ENCODE peak calls at places on chromosomes 5 and 9, in six cellular contexts. V, I, F, Z, T and M are unnamed samples.

GRCh38 chr5:122151640-122152039 is 22.3 kb downstream of the ZNF474 start:
- DNase-seq in V (no peak), I (peak), F (no peak), Z (no peak), T (no peak), M (no peak)

GRCh38 chr5:128216860-128217531 is 133.4 kb downstream of the SLC12A2 start:
- DNase-seq in V (no peak), I (peak), F (no peak), Z (no peak), T (no peak), M (no peak)

GRCh38 chr5:139745121-139745799 is 50.3 kb upstream of the PSD2 start:
- DNase-seq in V (no peak), I (peak), F (peak), Z (no peak), T (no peak), M (no peak)

GRCh38 chr5:160463775-160464465 is 42.3 kb downstream of the PTTG1 start:
- DNase-seq in V (peak), I (peak), F (no peak), Z (peak), T (no peak), M (no peak)

GRCh38 chr5:163880307-163880706 is 374.9 kb downstream of the MAT2B start:
- DNase-seq in V (no peak), I (peak), F (no peak), Z (no peak), T (no peak), M (no peak)

GRCh38 chr5:172438304-172438652 is 16.0 kb downstream of the SH3PXD2B start:
- DNase-seq in V (no peak), I (no peak), F (no peak), Z (no peak), T (no peak), M (no peak)

GRCh38 chr9:1267141-1267570 is 217.0 kb downstream of the DMRT2 start:
- DNase-seq in V (no peak), I (no peak), F (no peak), Z (no peak), T (no peak), M (no peak)

GRCh38 chr9:96556701-96557461 is 62.8 kb downstream of the CDC14B start:
- DNase-seq in V (no peak), I (no peak), F (no peak), Z (no peak), T (no peak), M (no peak)

GRCh38 chr5:149886060-149886459 is 58.5 kb downstream of the PDE6A start:
- DNase-seq in V (no peak), I (no peak), F (no peak), Z (no peak), T (no peak), M (no peak)

GRCh38 chr9:131402738-131403492 is 9.0 kb downstream of the PRRC2B start:
- DNase-seq in V (peak), I (peak), F (no peak), Z (peak), T (no peak), M (no peak)

GRCh38 chr9:114827658-114828360 is 22.0 kb upstream of the TNFSF15 start:
- DNase-seq in V (no peak), I (no peak), F (no peak), Z (no peak), T (no peak), M (no peak)